ENCODE peak calls at places on chromosomes 12 and 14, in ten cellular contexts. C is progenitor cell of endocrine pancreas; K is GM10248; V is left colon; B is NCI-H2081 treated with DMSO at 0.1 percent for 48 hours; S is aorta; W is stimulated activated CD4-positive, alpha-beta T cell treated with anti-CD3 and anti-CD28 coated beads, Interleukin-15, amount 100 ng/mL, for 1 hour; X is activated T-helper 9 cell treated with anti-CD3 and anti-CD28 coated beads, Interleukin-2, amount 50 U/mL, for 16 hours; L is stimulated activated CD8-positive, alpha-beta memory T cell treated with anti-CD3 and anti-CD28 coated beads, Interleukin-7, amount 100 ng/mL, for 24 hours; T is iPS DF 19.7. M is an unnamed sample.

GRCh38 chr12:80821513-80822000 is 104.8 kb downstream of the MYF5 start:
- DNase-seq in C (no peak), K (no peak), V (peak), B (no peak), S (no peak), W (no peak), X (no peak), L (no peak), T (peak), M (no peak)

GRCh38 chr12:27396416-27396815 is 50.1 kb upstream of the SMCO2 start:
- DNase-seq in C (no peak), K (no peak), V (no peak), B (no peak), S (no peak), W (no peak), X (no peak), L (no peak), T (no peak), M (no peak)

GRCh38 chr12:96219700-96220206 is 25.6 kb downstream of the ELK3 start:
- DNase-seq in C (no peak), K (no peak), V (no peak), B (no peak), S (peak), W (no peak), X (no peak), L (no peak), T (no peak), M (no peak)

GRCh38 chr12:52813203-52813819 is 605 bp downstream of the KRT4 start:
- DNase-seq in C (no peak), K (no peak), V (no peak), B (no peak), S (no peak), W (no peak), X (no peak), L (no peak), T (no peak), M (no peak)

GRCh38 chr12:40794087-40794486 is 101.8 kb downstream of the CNTN1 start:
- DNase-seq in C (no peak), K (no peak), V (no peak), B (no peak), S (no peak), W (no peak), X (no peak), L (no peak), T (no peak), M (no peak)

GRCh38 chr14:56587701-56588100 is 8.1 kb downstream of the TMEM260 start:
- DNase-seq in C (no peak), K (no peak), V (no peak), B (no peak), S (no peak), W (no peak), X (no peak), L (no peak), T (no peak), M (no peak)

GRCh38 chr12:89160716-89161123 is 191.6 kb downstream of the DUSP6 start:
- DNase-seq in C (no peak), K (no peak), V (peak), B (no peak), S (peak), W (no peak), X (peak), L (no peak), T (no peak), M (peak)

GRCh38 chr12:8078400-8078799 is 3.7 kb upstream of the NECAP1 start:
- DNase-seq in C (no peak), K (peak), V (no peak), B (no peak), S (no peak), W (peak), X (peak), L (no peak), T (no peak), M (no peak)

GRCh38 chr14:77139540-77140342 is 1.9 kb downstream of the ZDHHC22 start:
- DNase-seq in C (peak), K (peak), V (peak), B (no peak), S (no peak), W (no peak), X (peak), L (no peak), T (no peak), M (peak)

GRCh38 chr12:9745191-9745590 is 12.3 kb upstream of the CLECL1 start:
- DNase-seq in C (no peak), K (no peak), V (no peak), B (no peak), S (no peak), W (no peak), X (no peak), L (no peak), T (no peak), M (no peak)

GRCh38 chr12:33438890-33439586 is 581 bp downstream of the SYT10 start:
- DNase-seq in C (peak), K (peak), V (peak), B (no peak), S (peak), W (no peak), X (no peak), L (no peak), T (no peak), M (no peak)

GRCh38 chr14:98161366-98161765 is 1110.6 kb downstream of the BCL11B start:
- DNase-seq in C (no peak), K (no peak), V (no peak), B (no peak), S (no peak), W (no peak), X (no peak), L (no peak), T (no peak), M (no peak)

GRCh38 chr14:78316711-78317110 is 146.5 kb downstream of the NRXN3 start:
- DNase-seq in C (no peak), K (no peak), V (no peak), B (no peak), S (no peak), W (no peak), X (no peak), L (no peak), T (no peak), M (no peak)

GRCh38 chr12:47818701-47819543 is 781 bp downstream of the HDAC7 start:
- DNase-seq in C (peak), K (peak), V (peak), B (no peak), S (peak), W (no peak), X (no peak), L (no peak), T (no peak), M (peak)

GRCh38 chr12:51536159-51536558 is 54.9 kb upstream of the SCN8A start:
- DNase-seq in C (no peak), K (no peak), V (no peak), B (no peak), S (no peak), W (no peak), X (no peak), L (no peak), T (no peak), M (no peak)

GRCh38 chr12:92065018-92065499 is 80.6 kb downstream of the BTG1 start:
- DNase-seq in C (no peak), K (no peak), V (peak), B (peak), S (no peak), W (no peak), X (peak), L (no peak), T (no peak), M (no peak)

GRCh38 chr12:76337583-76337982 is 10.6 kb downstream of the BBS10 start:
- DNase-seq in C (no peak), K (no peak), V (no peak), B (no peak), S (no peak), W (no peak), X (no peak), L (no peak), T (no peak), M (no peak)

GRCh38 chr12:55974308-55974724 is 438 bp downstream of the RAB5B start:
- DNase-seq in C (peak), K (peak), V (peak), B (no peak), S (no peak), W (no peak), X (peak), L (no peak), T (no peak), M (peak)

GRCh38 chr12:18502422-18502821 is 235.4 kb downstream of the PLCZ1 start:
- DNase-seq in C (no peak), K (no peak), V (no peak), B (peak), S (no peak), W (no peak), X (no peak), L (no peak), T (no peak), M (no peak)

GRCh38 chr14:72810201-72810600 is 83.7 kb downstream of the DPF3 start:
- DNase-seq in C (no peak), K (no peak), V (no peak), B (no peak), S (no peak), W (peak), X (peak), L (peak), T (no peak), M (no peak)

GRCh38 chr12:127144770-127145169 is 1122.2 kb upstream of the TMEM132C start:
- DNase-seq in C (no peak), K (no peak), V (no peak), B (no peak), S (no peak), W (no peak), X (no peak), L (no peak), T (no peak), M (no peak)

GRCh38 chr12:18864900-18865561 is 127.1 kb downstream of the CAPZA3 start:
- DNase-seq in C (no peak), K (no peak), V (no peak), B (no peak), S (no peak), W (no peak), X (no peak), L (no peak), T (no peak), M (no peak)

GRCh38 chr14:26401170-26401968 is 196.5 kb downstream of the NOVA1 start:
- DNase-seq in C (no peak), K (no peak), V (no peak), B (no peak), S (no peak), W (no peak), X (no peak), L (no peak), T (no peak), M (no peak)

GRCh38 chr14:81459912-81460311 is 59.8 kb upstream of the STON2 start:
- DNase-seq in C (no peak), K (no peak), V (no peak), B (no peak), S (no peak), W (no peak), X (no peak), L (no peak), T (no peak), M (no peak)

GRCh38 chr14:22824711-22825359 is 4.9 kb upstream of the MRPL52 start:
- DNase-seq in C (no peak), K (no peak), V (no peak), B (no peak), S (peak), W (no peak), X (no peak), L (no peak), T (no peak), M (no peak)

GRCh38 chr14:100593751-100594624 is 6.8 kb upstream of the BEGAIN start:
- DNase-seq in C (no peak), K (no peak), V (no peak), B (no peak), S (peak), W (no peak), X (no peak), L (no peak), T (no peak), M (no peak)

GRCh38 chr14:28761438-28762289 is 4.9 kb upstream of the FOXG1 start:
- DNase-seq in C (no peak), K (no peak), V (no peak), B (no peak), S (no peak), W (no peak), X (no peak), L (no peak), T (no peak), M (no peak)

GRCh38 chr12:120849765-120850164 is 54.4 kb downstream of the SPPL3 start:
- DNase-seq in C (no peak), K (no peak), V (no peak), B (no peak), S (no peak), W (no peak), X (no peak), L (no peak), T (no peak), M (no peak)

GRCh38 chr12:67441736-67442346 is 172.7 kb downstream of the CAND1 start:
- DNase-seq in C (peak), K (peak), V (peak), B (peak), S (peak), W (peak), X (peak), L (peak), T (peak), M (peak)

GRCh38 chr14:65774041-65774440 is 361.5 kb downstream of the FUT8 start:
- DNase-seq in C (no peak), K (no peak), V (no peak), B (no peak), S (no peak), W (no peak), X (no peak), L (no peak), T (no peak), M (no peak)

GRCh38 chr12:33427071-33427470 is 12.5 kb downstream of the SYT10 start:
- DNase-seq in C (no peak), K (no peak), V (no peak), B (no peak), S (no peak), W (no peak), X (no peak), L (no peak), T (peak), M (no peak)

GRCh38 chr14:68970096-68970612 is 8.9 kb downstream of the ACTN1 start:
- DNase-seq in C (no peak), K (no peak), V (no peak), B (no peak), S (peak), W (no peak), X (no peak), L (no peak), T (no peak), M (no peak)